ENCODE peak calls at places on chromosomes 3 and 15, in five cellular contexts. B is IMR-90, L is neural progenitor cell, Z is H1, K is GM12878. A is an unnamed sample.

GRCh38 chr15:51405646-51406194 is 64.3 kb downstream of the GLDN start:
- DNase-seq in Z (no peak), L (no peak), B (peak), K (no peak), A (no peak)

GRCh38 chr15:92051726-92052125 is 198.2 kb downstream of the SLCO3A1 start:
- DNase-seq in L (no peak), B (no peak), K (no peak), Z (no peak), A (no peak)

GRCh38 chr15:57865294-57865693 is 158.8 kb downstream of the POLR2M start:
- DNase-seq in Z (no peak), B (no peak), K (no peak), L (no peak), A (no peak)

GRCh38 chr3:40417845-40418543 is 31.0 kb downstream of the ENTPD3 start:
- DNase-seq in L (no peak), K (no peak), B (no peak), Z (no peak), A (peak)

GRCh38 chr15:64014995-64015394 is 31.3 kb downstream of the DAPK2 start:
- DNase-seq in B (no peak), L (no peak), K (no peak), Z (no peak), A (no peak)

GRCh38 chr3:55322649-55323048 is 164.5 kb downstream of the WNT5A start:
- DNase-seq in B (no peak), L (peak), K (no peak), Z (no peak), A (no peak)

GRCh38 chr15:90576711-90577389 is 47.1 kb downstream of the CRTC3 start:
- DNase-seq in K (no peak), Z (no peak), B (no peak), L (no peak), A (no peak)

GRCh38 chr3:98761656-98762229 is 1.4 kb upstream of the ST3GAL6 start:
- DNase-seq in Z (no peak), B (no peak), L (peak), K (no peak), A (no peak)

GRCh38 chr15:90388462-90389182 is 580 bp downstream of the IQGAP1 start:
- DNase-seq in K (no peak), Z (no peak), L (peak), B (peak), A (no peak)

GRCh38 chr3:108428580-108428979 is 81.8 kb downstream of the MYH15 start:
- DNase-seq in L (no peak), K (no peak), Z (no peak), B (no peak), A (no peak)

GRCh38 chr3:78802588-78802930 is 965.2 kb downstream of the ROBO1 start:
- DNase-seq in L (no peak), Z (no peak), B (no peak), K (no peak), A (no peak)

GRCh38 chr3:177591371-177591770 is 394.1 kb upstream of the TBL1XR1 start:
- DNase-seq in L (no peak), Z (no peak), B (no peak), K (peak), A (peak)

GRCh38 chr3:194395201-194395600 is 3.9 kb downstream of the GP5 start:
- DNase-seq in K (no peak), B (peak), Z (no peak), L (no peak), A (no peak)

GRCh38 chr3:155766206-155766605 is 21.3 kb upstream of the PLCH1 start:
- DNase-seq in K (no peak), B (peak), L (no peak), Z (no peak), A (no peak)

GRCh38 chr15:26421065-26421464 is 351.8 kb downstream of the GABRB3 start:
- DNase-seq in L (no peak), Z (no peak), K (no peak), B (no peak), A (no peak)

GRCh38 chr3:66856555-66856954 is 141.6 kb upstream of the KBTBD8 start:
- DNase-seq in B (no peak), Z (no peak), L (no peak), K (no peak), A (no peak)

GRCh38 chr3:5568451-5568850 is 380.9 kb downstream of the EDEM1 start:
- DNase-seq in L (peak), B (no peak), Z (no peak), K (no peak), A (no peak)

GRCh38 chr3:142047021-142047369 is 102.3 kb downstream of the TFDP2 start:
- DNase-seq in B (no peak), Z (no peak), K (no peak), L (no peak), A (no peak)
- H2AFZ ChIP-seq in B (no peak), Z (no peak), K (no peak), L (no peak), A (no peak)

GRCh38 chr3:124557433-124558232 is 172.6 kb upstream of the UMPS start:
- DNase-seq in L (no peak), K (no peak), Z (no peak), B (peak), A (no peak)
- H2AFZ ChIP-seq in L (no peak), K (no peak), Z (no peak), B (peak), A (no peak)

DNA sequence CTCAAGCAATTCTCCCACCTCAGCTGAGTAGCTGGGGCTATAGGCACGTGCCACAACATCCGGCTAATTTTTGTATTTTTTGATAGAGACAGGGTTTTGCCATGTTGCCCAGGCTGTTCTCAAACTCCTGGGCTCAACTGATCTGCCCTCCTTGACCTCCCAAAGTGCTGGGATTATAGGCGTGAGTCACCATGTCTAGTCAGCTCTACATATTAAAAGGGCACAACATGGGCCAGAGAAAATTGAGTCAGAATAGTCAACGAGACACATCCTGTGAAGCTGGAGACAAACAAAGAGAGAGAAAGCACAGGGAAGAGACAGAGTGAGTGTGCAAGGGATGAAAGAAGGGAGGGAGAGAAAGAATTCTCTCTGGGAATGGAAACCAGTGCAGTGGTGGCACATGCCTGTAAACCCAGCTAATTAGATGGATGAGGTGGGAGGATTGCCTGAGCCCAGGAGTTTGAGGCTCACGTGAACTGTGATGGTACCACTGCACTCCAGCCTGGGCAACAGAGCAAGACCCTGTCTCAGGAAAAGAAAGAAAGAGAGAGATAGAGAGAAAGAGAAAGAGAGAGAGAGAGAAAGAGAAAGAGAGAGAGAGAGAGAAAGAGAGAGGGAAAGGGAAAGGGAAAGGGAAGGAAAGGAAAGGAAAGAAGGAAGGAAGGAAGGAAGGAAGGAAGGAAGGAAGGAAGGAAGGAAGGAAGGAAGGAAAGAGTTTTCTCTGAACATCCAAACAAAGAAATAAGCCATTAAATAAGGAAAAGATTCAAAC is 107.2 kb upstream of the SLC25A36 start:
- DNase-seq in K (no peak), L (no peak), Z (no peak), B (no peak), A (no peak)
- H2AFZ ChIP-seq in K (no peak), L (peak), Z (no peak), B (no peak), A (no peak)

GRCh38 chr3:15314276-15314675 is 18.1 kb downstream of the SH3BP5 start:
- DNase-seq in B (no peak), Z (no peak), K (no peak), L (peak), A (no peak)
- H2AFZ ChIP-seq in B (no peak), Z (no peak), K (no peak), L (no peak), A (no peak)

GRCh38 chr3:111809196-111809595 is 49.9 kb upstream of the PHLDB2 start:
- DNase-seq in B (peak), L (no peak), Z (no peak), K (no peak), A (no peak)

GRCh38 chr3:111812680-111813079 is 46.4 kb upstream of the PHLDB2 start:
- DNase-seq in K (no peak), B (no peak), Z (no peak), L (no peak), A (no peak)

GRCh38 chr3:111810909-111811308 is 48.2 kb upstream of the PHLDB2 start:
- DNase-seq in L (no peak), Z (no peak), K (no peak), B (peak), A (no peak)

GRCh38 chr3:111808439-111808838 is 50.6 kb upstream of the PHLDB2 start:
- DNase-seq in L (no peak), Z (no peak), K (no peak), B (peak), A (no peak)

GRCh38 chr3:111811811-111812210 is 47.3 kb upstream of the PHLDB2 start:
- DNase-seq in B (peak), K (no peak), Z (no peak), L (no peak), A (no peak)
- H2AFZ ChIP-seq in B (no peak), K (no peak), Z (no peak), L (no peak), A (peak)

DNA sequence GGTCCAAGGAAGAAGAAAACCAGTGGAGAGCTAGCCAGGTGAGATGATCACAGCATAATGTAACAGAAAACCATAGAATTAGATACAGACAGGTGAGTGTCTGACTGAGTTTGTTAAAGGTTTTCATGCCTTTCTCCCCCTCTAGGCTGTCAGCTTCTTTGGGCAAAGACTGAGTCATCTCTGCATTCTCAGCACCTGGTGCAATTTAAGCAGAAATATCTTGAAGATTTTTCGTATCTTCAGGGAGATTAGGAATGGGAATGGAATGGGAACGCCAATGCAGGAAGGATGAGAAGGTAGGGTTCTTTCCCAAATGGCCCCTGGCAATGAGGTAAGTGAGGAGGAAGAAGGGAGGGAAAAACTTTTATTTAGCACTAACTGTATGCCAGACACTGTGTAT is 122.0 kb upstream of the SLC7A14 start:
- DNase-seq in B (no peak), L (no peak), K (no peak), Z (no peak), A (no peak)
- H2AFZ ChIP-seq in B (no peak), L (no peak), K (no peak), Z (no peak), A (no peak)

A was measured in keratinocyte.